ENCODE peak calls at places on chromosomes 16 and 17, in nine cellular contexts. One of them, this sample, is unnamed.

GRCh38 chr16:71666928-71667707 is 41.1 kb downstream of the MARVELD3 start:
- DNase-seq in pancreas: no peak
- DNase-seq in GM23338: no peak
- DNase-seq in Karpas-422: no peak
- DNase-seq in RWPE1: no peak
- DNase-seq in mammary epithelial cell: no peak
- DNase-seq in uterus: no peak
- DNase-seq in effector memory CD4-positive, alpha-beta T cell: no peak
- DNase-seq in CD8-positive, alpha-beta memory T cell: no peak
- DNase-seq in this sample: no peak

GRCh38 chr17:64223931-64224657 is 39.0 kb downstream of the TEX2 start:
- DNase-seq in RWPE1: no peak
- DNase-seq in effector memory CD4-positive, alpha-beta T cell: no peak
- DNase-seq in mammary epithelial cell: no peak
- DNase-seq in CD8-positive, alpha-beta memory T cell: no peak
- DNase-seq in GM23338: no peak
- DNase-seq in uterus: no peak
- DNase-seq in Karpas-422: no peak
- DNase-seq in pancreas: no peak
- DNase-seq in this sample: no peak

GRCh38 chr17:45227631-45228120 is 6.0 kb downstream of the FMNL1 start:
- DNase-seq in pancreas: no peak
- DNase-seq in GM23338: no peak
- DNase-seq in RWPE1: no peak
- DNase-seq in uterus: no peak
- DNase-seq in mammary epithelial cell: no peak
- DNase-seq in effector memory CD4-positive, alpha-beta T cell: no peak
- DNase-seq in CD8-positive, alpha-beta memory T cell: no peak
- DNase-seq in Karpas-422: no peak
- DNase-seq in this sample: no peak

GRCh38 chr17:40548982-40549680 is 16.1 kb downstream of the CCR7 start:
- DNase-seq in mammary epithelial cell: peak
- DNase-seq in uterus: peak
- DNase-seq in pancreas: peak
- DNase-seq in effector memory CD4-positive, alpha-beta T cell: no peak
- DNase-seq in CD8-positive, alpha-beta memory T cell: no peak
- DNase-seq in GM23338: no peak
- DNase-seq in Karpas-422: no peak
- DNase-seq in RWPE1: no peak
- DNase-seq in this sample: peak

GRCh38 chr17:59038734-59039133 is 67.9 kb downstream of the TRIM37 start:
- DNase-seq in RWPE1: no peak
- DNase-seq in effector memory CD4-positive, alpha-beta T cell: no peak
- DNase-seq in GM23338: no peak
- DNase-seq in CD8-positive, alpha-beta memory T cell: no peak
- DNase-seq in mammary epithelial cell: no peak
- DNase-seq in uterus: no peak
- DNase-seq in Karpas-422: no peak
- DNase-seq in pancreas: peak
- DNase-seq in this sample: no peak

GRCh38 chr16:78609542-78610253 is 510.2 kb downstream of the WWOX start:
- DNase-seq in CD8-positive, alpha-beta memory T cell: no peak
- DNase-seq in Karpas-422: no peak
- DNase-seq in RWPE1: no peak
- DNase-seq in pancreas: no peak
- DNase-seq in mammary epithelial cell: no peak
- DNase-seq in uterus: no peak
- DNase-seq in GM23338: no peak
- DNase-seq in effector memory CD4-positive, alpha-beta T cell: no peak
- DNase-seq in this sample: no peak

GRCh38 chr17:7471729-7472128 is 7.7 kb downstream of the ZBTB4 start:
- DNase-seq in Karpas-422: no peak
- DNase-seq in mammary epithelial cell: no peak
- DNase-seq in CD8-positive, alpha-beta memory T cell: no peak
- DNase-seq in pancreas: no peak
- DNase-seq in effector memory CD4-positive, alpha-beta T cell: no peak
- DNase-seq in GM23338: no peak
- DNase-seq in RWPE1: no peak
- DNase-seq in uterus: no peak
- DNase-seq in this sample: no peak

GRCh38 chr17:48997103-48997826 is at the start of gene IGF2BP1:
- DNase-seq in uterus: no peak
- DNase-seq in GM23338: peak
- DNase-seq in CD8-positive, alpha-beta memory T cell: no peak
- DNase-seq in pancreas: no peak
- DNase-seq in mammary epithelial cell: no peak
- DNase-seq in RWPE1: no peak
- DNase-seq in effector memory CD4-positive, alpha-beta T cell: no peak
- DNase-seq in Karpas-422: no peak
- DNase-seq in this sample: no peak

GRCh38 chr17:58356231-58356630 is 4.2 kb upstream of the SUPT4H1 start:
- DNase-seq in RWPE1: no peak
- DNase-seq in GM23338: no peak
- DNase-seq in mammary epithelial cell: no peak
- DNase-seq in effector memory CD4-positive, alpha-beta T cell: no peak
- DNase-seq in Karpas-422: no peak
- DNase-seq in CD8-positive, alpha-beta memory T cell: no peak
- DNase-seq in pancreas: no peak
- DNase-seq in uterus: no peak
- DNase-seq in this sample: no peak

GRCh38 chr17:37642706-37643105 is 540 bp downstream of the DDX52 start:
- DNase-seq in RWPE1: peak
- DNase-seq in pancreas: no peak
- DNase-seq in mammary epithelial cell: peak
- DNase-seq in effector memory CD4-positive, alpha-beta T cell: no peak
- DNase-seq in Karpas-422: peak
- DNase-seq in CD8-positive, alpha-beta memory T cell: peak
- DNase-seq in GM23338: no peak
- DNase-seq in uterus: no peak
- DNase-seq in this sample: no peak

DNA sequence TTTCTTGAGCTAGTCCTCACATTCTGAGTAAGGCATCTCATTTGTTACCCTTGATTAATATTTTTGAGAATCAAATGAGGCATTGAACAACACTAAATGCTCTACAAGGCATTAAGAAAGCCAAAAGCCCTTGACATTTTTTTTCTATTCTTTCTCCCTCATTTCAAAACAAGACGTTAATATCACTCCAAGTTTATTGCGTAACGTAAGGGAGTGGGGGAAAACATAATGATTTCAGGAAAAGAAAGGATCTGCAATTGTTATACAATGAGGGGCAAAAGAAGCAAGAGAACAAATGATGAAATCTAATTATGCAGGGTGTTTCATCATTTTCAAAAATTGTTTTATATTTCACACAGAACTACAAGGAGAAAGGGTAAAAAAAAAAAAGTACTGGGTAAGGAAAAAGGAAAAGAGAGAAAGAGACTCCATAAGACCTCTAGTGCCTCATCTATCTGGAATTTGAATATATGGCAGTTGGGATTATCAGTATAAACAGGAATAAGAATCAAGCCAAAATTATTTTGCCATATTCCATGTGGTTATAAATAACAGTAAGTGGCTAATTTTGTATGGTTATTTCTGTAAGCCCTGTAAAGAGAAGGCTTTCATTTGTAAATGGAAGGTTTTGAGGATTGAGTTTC is 163.0 kb downstream of the ABCA8 start:
- DNase-seq in mammary epithelial cell: no peak
- DNase-seq in pancreas: no peak
- DNase-seq in effector memory CD4-positive, alpha-beta T cell: no peak
- DNase-seq in uterus: no peak
- DNase-seq in CD8-positive, alpha-beta memory T cell: no peak
- DNase-seq in Karpas-422: no peak
- DNase-seq in GM23338: no peak
- DNase-seq in RWPE1: no peak
- DNase-seq in this sample: no peak
- H3K27ac ChIP-seq in mammary epithelial cell: no peak
- H3K27ac ChIP-seq in pancreas: no peak
- H3K27ac ChIP-seq in effector memory CD4-positive, alpha-beta T cell: no peak
- H3K27ac ChIP-seq in uterus: peak
- H3K27ac ChIP-seq in CD8-positive, alpha-beta memory T cell: no peak
- H3K27ac ChIP-seq in Karpas-422: no peak
- H3K27ac ChIP-seq in GM23338: no peak
- H3K27ac ChIP-seq in RWPE1: no peak
- H3K27ac ChIP-seq in this sample: peak

DNA sequence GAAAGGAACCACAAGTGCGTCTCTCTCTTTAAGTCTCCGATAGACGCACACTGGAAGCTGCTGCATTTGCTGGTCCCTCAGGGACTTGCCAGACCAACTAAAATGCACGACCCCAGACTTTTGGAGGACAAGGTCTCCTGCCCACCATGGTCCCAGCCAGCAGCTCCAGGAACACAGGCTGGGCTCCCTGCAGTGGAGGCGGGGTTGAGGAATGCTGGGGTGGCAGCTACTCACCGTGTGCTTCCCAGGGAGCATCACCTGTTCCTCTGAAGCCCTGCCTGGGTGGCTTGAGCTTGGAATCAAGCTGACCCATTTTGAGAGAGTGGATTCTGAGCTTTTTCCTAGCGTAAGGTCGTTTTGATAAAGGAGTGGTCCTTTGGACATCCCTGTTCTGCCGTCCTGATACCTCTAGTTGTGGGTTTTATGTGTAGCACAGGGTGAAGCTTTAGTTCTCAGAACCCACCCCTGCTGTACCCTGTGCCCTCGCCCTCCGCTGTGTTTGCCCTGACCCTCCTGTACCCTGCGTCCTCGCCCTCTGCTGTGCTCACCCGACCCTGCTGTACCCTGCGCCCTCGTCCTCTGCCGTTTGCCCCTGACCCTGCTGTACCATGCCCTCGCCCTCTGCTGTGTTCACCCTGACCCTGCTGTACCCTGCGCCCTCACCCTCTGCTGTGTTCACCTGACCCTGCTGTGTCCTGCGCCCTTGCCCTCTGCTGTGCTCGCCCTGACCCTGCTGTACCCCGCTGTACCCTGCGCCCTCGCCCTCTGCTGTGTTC is 11.0 kb downstream of the ZNF276 start:
- DNase-seq in mammary epithelial cell: no peak
- DNase-seq in RWPE1: no peak
- DNase-seq in CD8-positive, alpha-beta memory T cell: no peak
- DNase-seq in Karpas-422: no peak
- DNase-seq in pancreas: no peak
- DNase-seq in effector memory CD4-positive, alpha-beta T cell: no peak
- DNase-seq in GM23338: no peak
- DNase-seq in uterus: no peak
- DNase-seq in this sample: no peak
- H3K27ac ChIP-seq in mammary epithelial cell: no peak
- H3K27ac ChIP-seq in RWPE1: peak
- H3K27ac ChIP-seq in CD8-positive, alpha-beta memory T cell: no peak
- H3K27ac ChIP-seq in Karpas-422: no peak
- H3K27ac ChIP-seq in pancreas: no peak
- H3K27ac ChIP-seq in effector memory CD4-positive, alpha-beta T cell: peak
- H3K27ac ChIP-seq in GM23338: no peak
- H3K27ac ChIP-seq in uterus: no peak
- H3K27ac ChIP-seq in this sample: no peak

GRCh38 chr17:41792835-41793748 is 6.6 kb upstream of the JUP start:
- DNase-seq in pancreas: peak
- DNase-seq in GM23338: peak
- DNase-seq in effector memory CD4-positive, alpha-beta T cell: no peak
- DNase-seq in CD8-positive, alpha-beta memory T cell: no peak
- DNase-seq in RWPE1: peak
- DNase-seq in mammary epithelial cell: peak
- DNase-seq in Karpas-422: no peak
- DNase-seq in uterus: peak
- DNase-seq in this sample: peak

GRCh38 chr17:41797377-41797776 is 10.9 kb upstream of the JUP start:
- DNase-seq in CD8-positive, alpha-beta memory T cell: no peak
- DNase-seq in RWPE1: no peak
- DNase-seq in effector memory CD4-positive, alpha-beta T cell: no peak
- DNase-seq in mammary epithelial cell: no peak
- DNase-seq in GM23338: peak
- DNase-seq in Karpas-422: no peak
- DNase-seq in pancreas: no peak
- DNase-seq in uterus: no peak
- DNase-seq in this sample: no peak

GRCh38 chr17:41794603-41794975 is 8.1 kb upstream of the JUP start:
- DNase-seq in uterus: no peak
- DNase-seq in Karpas-422: no peak
- DNase-seq in mammary epithelial cell: no peak
- DNase-seq in CD8-positive, alpha-beta memory T cell: no peak
- DNase-seq in RWPE1: no peak
- DNase-seq in pancreas: no peak
- DNase-seq in GM23338: no peak
- DNase-seq in effector memory CD4-positive, alpha-beta T cell: no peak
- DNase-seq in this sample: no peak

GRCh38 chr17:41796066-41796895 is 9.8 kb upstream of the JUP start:
- DNase-seq in effector memory CD4-positive, alpha-beta T cell: no peak
- DNase-seq in RWPE1: no peak
- DNase-seq in Karpas-422: no peak
- DNase-seq in GM23338: no peak
- DNase-seq in pancreas: no peak
- DNase-seq in uterus: no peak
- DNase-seq in mammary epithelial cell: peak
- DNase-seq in CD8-positive, alpha-beta memory T cell: no peak
- DNase-seq in this sample: no peak

DNA sequence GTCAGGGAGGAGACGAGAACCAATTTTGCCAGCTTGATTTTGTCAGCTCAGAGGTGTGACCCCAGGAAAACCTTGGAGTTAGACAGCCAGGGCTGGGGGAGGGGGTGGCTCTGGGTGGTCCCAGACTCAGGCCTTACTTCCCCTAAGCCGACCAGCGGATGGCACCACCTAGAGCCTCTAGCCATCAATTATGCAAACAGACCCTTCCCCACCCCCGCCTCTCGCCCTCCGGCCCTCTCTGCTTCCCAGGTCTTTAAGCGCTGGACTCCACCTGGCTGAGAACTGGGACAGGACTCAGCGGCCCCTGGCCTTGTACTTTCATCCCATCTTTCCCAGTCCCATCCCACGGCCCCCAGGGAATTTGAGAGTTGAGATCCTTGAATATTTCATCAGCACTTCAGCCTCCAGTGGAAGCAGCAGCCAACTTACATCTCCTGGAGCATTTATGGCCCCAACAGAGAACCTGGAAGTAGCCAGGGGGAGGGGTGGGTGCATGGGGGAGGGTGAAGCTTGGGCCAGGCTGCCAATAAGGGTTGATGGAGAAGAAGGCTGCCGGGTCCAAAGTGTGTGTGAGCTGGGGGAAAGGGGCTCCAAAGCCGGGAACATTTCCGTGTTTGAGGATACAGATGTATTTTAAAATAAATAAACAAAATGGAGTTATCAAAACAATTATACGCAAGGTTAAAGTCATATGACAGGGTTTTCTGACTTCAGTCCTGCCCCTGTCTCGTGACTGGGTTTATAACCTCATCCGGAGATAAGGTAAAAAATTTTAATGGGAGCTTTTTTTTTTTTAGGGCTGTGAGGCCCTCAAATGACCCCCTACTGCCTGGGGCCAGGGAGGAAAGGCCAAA is 7.5 kb upstream of the JUP start:
- DNase-seq in GM23338: peak
- DNase-seq in effector memory CD4-positive, alpha-beta T cell: no peak
- DNase-seq in uterus: peak
- DNase-seq in Karpas-422: no peak
- DNase-seq in pancreas: no peak
- DNase-seq in RWPE1: no peak
- DNase-seq in mammary epithelial cell: no peak
- DNase-seq in CD8-positive, alpha-beta memory T cell: no peak
- DNase-seq in this sample: no peak
- H3K27ac ChIP-seq in GM23338: no peak
- H3K27ac ChIP-seq in effector memory CD4-positive, alpha-beta T cell: no peak
- H3K27ac ChIP-seq in uterus: peak
- H3K27ac ChIP-seq in Karpas-422: no peak
- H3K27ac ChIP-seq in pancreas: peak
- H3K27ac ChIP-seq in RWPE1: peak
- H3K27ac ChIP-seq in mammary epithelial cell: peak
- H3K27ac ChIP-seq in CD8-positive, alpha-beta memory T cell: peak
- H3K27ac ChIP-seq in this sample: peak

GRCh38 chr17:17868637-17869522 is 32.1 kb upstream of the SREBF1 start:
- DNase-seq in uterus: peak
- DNase-seq in Karpas-422: no peak
- DNase-seq in effector memory CD4-positive, alpha-beta T cell: no peak
- DNase-seq in CD8-positive, alpha-beta memory T cell: no peak
- DNase-seq in RWPE1: no peak
- DNase-seq in pancreas: no peak
- DNase-seq in GM23338: peak
- DNase-seq in mammary epithelial cell: no peak
- DNase-seq in this sample: no peak
- H3K27ac ChIP-seq in uterus: peak
- H3K27ac ChIP-seq in Karpas-422: no peak
- H3K27ac ChIP-seq in effector memory CD4-positive, alpha-beta T cell: no peak
- H3K27ac ChIP-seq in CD8-positive, alpha-beta memory T cell: no peak
- H3K27ac ChIP-seq in RWPE1: no peak
- H3K27ac ChIP-seq in pancreas: no peak
- H3K27ac ChIP-seq in GM23338: peak
- H3K27ac ChIP-seq in mammary epithelial cell: no peak
- H3K27ac ChIP-seq in this sample: peak